ENCODE peak calls at places on chromosome X, in four cellular contexts. P is K562, F is WTC11, Q is HepG2. A is an unnamed sample.

GRCh38 chrX:108261541-108262218 is 170.1 kb downstream of the ATG4A start:
- DNase-seq in F (no peak), Q (peak; percentile 65), P (no peak), A (no peak)

GRCh38 chrX:23792861-23793553 is 10.0 kb downstream of the SAT1 start:
- DNase-seq in Q (no peak), F (no peak), P (no peak), A (no peak)

GRCh38 chrX:136344321-136344720 is 43.6 kb downstream of the ADGRG4 start:
- DNase-seq in P (no peak), Q (no peak), F (no peak), A (no peak)

GRCh38 chrX:102067966-102068723 is 57.3 kb upstream of the TCEAL2 start:
- DNase-seq in Q (peak; percentile 1), F (no peak), P (peak; percentile 23), A (peak; percentile 1)

GRCh38 chrX:111123125-111123524 is 27.1 kb downstream of the PAK3 start:
- DNase-seq in F (no peak), Q (no peak), P (no peak), A (no peak)

GRCh38 chrX:12378263-12378662 is 240.0 kb downstream of the FRMPD4 start:
- DNase-seq in Q (no peak), F (no peak), P (no peak), A (no peak)

GRCh38 chrX:52082578-52082977 is 13.6 kb upstream of the MAGED4B start:
- DNase-seq in P (no peak), F (no peak), Q (no peak), A (no peak)

GRCh38 chrX:758917-759316 is 128.3 kb downstream of the SHOX start:
- DNase-seq in Q (no peak), P (no peak), F (no peak), A (no peak)

GRCh38 chrX:120251471-120252011 is 929 bp downstream of the ZBTB33 start:
- DNase-seq in Q (peak; percentile 3), P (peak; percentile 75), F (no peak), A (no peak)

GRCh38 chrX:136916827-136917226 is 36.3 kb upstream of the RBMX start:
- DNase-seq in Q (no peak), F (no peak), P (no peak), A (no peak)

GRCh38 chrX:83771664-83772063 is 89.3 kb upstream of the CYLC1 start:
- DNase-seq in Q (no peak), F (no peak), P (no peak), A (no peak)

GRCh38 chrX:54045563-54046228 is 1.4 kb upstream of the PHF8 start:
- DNase-seq in P (no peak), F (no peak), Q (peak; percentile 87), A (no peak)

GRCh38 chrX:113136841-113137240 is 296.2 kb upstream of the AMOT start:
- DNase-seq in P (no peak), F (no peak), Q (no peak), A (no peak)

GRCh38 chrX:129983575-129984131 is 1.2 kb downstream of the BCORL1 start:
- DNase-seq in P (peak; percentile 27), F (peak; percentile 34), Q (no peak), A (no peak)

GRCh38 chrX:31061091-31061490 is 10.8 kb downstream of the FTHL17 start:
- DNase-seq in P (no peak), F (no peak), Q (no peak), A (no peak)

GRCh38 chrX:24619647-24620046 is 27.5 kb downstream of the PCYT1B start:
- DNase-seq in F (no peak), Q (peak; percentile 36), P (no peak), A (no peak)

GRCh38 chrX:10990418-10990817 is 120.7 kb upstream of the HCCS start:
- DNase-seq in F (no peak), Q (no peak), P (no peak), A (no peak)

GRCh38 chrX:106415276-106415895 is 196.4 kb upstream of the RADX start:
- DNase-seq in F (peak; percentile 10), P (peak; percentile 6), Q (peak; percentile 5), A (no peak)

GRCh38 chrX:119343856-119344255 is 55.3 kb upstream of the SLC25A43 start:
- DNase-seq in Q (no peak), P (no peak), F (no peak), A (no peak)

GRCh38 chrX:155819966-155820491 is 61.1 kb upstream of the VAMP7 start:
- DNase-seq in Q (peak; percentile 49), P (peak; percentile 80), F (peak; percentile 58), A (peak; percentile 11)

GRCh38 chrX:139429913-139430312 is 100.6 kb upstream of the F9 start:
- DNase-seq in F (no peak), P (peak; percentile 9), Q (no peak), A (no peak)

GRCh38 chrX:7205037-7205577 is 57.2 kb upstream of the PUDP start:
- DNase-seq in Q (no peak), F (no peak), P (no peak), A (peak; percentile 8)

GRCh38 chrX:65679071-65679540 is 11.7 kb downstream of the MSN start:
- DNase-seq in P (no peak), F (no peak), Q (no peak), A (no peak)

GRCh38 chrX:36867143-36867542 is 141.0 kb upstream of the FAM47C start:
- DNase-seq in F (no peak), P (peak; percentile 21), Q (peak; percentile 2), A (no peak)

GRCh38 chrX:136168929-136169735 is 21.8 kb downstream of the FHL1 start:
- DNase-seq in F (peak; percentile 33), P (peak; percentile 28), Q (no peak), A (no peak)

GRCh38 chrX:48864210-48864609 is 28.8 kb upstream of the PCSK1N start:
- DNase-seq in P (peak; percentile 57), F (no peak), Q (peak; percentile 1), A (no peak)
- TF ChIP-seq CBFB in P (no peak), F (no peak), Q (no peak), A (no peak)

GRCh38 chrX:40933132-40934078 is 151.8 kb upstream of the USP9X start:
- DNase-seq in F (no peak), Q (no peak), P (peak; percentile 83), A (peak; percentile 31)

GRCh38 chrX:40931921-40932320 is 153.3 kb upstream of the USP9X start:
- DNase-seq in Q (no peak), F (no peak), P (peak; percentile 14), A (no peak)

GRCh38 chrX:40922307-40922706 is 162.9 kb upstream of the USP9X start:
- DNase-seq in P (peak; percentile 64), F (peak; percentile 13), Q (peak; percentile 45), A (no peak)

GRCh38 chrX:40928076-40928475 is 157.2 kb upstream of the USP9X start:
- DNase-seq in Q (no peak), P (no peak), F (no peak), A (no peak)
- TF ChIP-seq CBFB in Q (no peak), P (no peak), F (no peak), A (no peak)

DNA sequence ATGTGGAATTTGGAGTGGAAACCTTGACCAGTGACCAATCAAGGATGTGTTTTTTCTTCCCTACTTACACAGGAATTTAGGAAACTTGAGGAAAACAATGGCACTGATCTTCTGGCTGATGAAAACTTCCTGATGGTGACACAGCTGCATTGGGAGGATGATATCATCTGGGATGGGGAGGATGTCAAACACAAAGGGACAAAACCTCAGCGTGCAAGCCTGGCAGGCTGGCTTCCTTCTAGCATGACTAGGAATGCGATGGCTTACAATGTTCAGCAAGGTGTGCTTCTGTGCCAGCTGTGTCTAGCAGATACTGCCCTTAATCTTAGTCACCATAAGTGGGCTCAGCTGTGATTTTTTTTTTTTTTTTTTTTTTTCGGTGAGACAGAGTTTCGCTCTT is 12.6 kb downstream of the TAF1 start:
- DNase-seq in Q (no peak), P (no peak), F (no peak), A (no peak)
- TF ChIP-seq CBFB in Q (no peak), P (no peak), F (no peak), A (no peak)

DNA sequence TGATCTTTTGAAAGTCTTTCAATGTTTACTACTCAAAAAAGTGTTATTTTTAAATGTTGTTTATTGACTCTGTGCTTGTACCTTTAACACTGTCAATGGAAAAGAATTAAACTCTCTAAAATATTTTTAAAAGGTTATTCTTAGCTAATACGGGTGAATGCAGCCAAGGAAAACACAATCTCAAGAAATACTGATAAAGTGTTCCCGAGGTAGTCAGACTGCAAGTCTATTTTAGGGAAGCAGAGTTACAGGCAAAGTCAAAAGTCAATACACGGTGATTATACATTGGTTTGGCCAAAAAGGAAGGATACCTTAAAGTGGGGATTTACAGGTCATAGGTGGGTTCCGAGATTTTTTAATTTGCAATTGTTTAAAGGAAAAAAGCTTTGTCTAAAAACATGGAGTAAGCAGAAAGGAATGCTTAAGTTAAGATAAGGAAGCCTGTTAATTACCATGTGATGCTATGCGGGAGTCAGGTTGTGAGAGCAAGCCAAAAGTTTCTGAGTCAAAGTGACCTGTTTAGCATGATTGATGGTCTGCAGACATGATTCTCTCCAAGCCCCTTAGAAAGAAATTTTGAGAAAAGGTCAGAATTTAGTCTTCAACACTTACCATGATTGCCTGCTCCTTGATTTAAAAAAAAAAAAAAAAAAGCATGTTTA is 288.4 kb downstream of the KLHL4 start:
- DNase-seq in P (no peak), Q (no peak), F (no peak), A (no peak)
- TF ChIP-seq CBFB in P (no peak), Q (no peak), F (no peak), A (no peak)

GRCh38 chrX:8743126-8743732 is 11.3 kb upstream of the ANOS1 start:
- DNase-seq in F (peak; percentile 68), Q (peak; percentile 17), P (peak; percentile 59), A (no peak)

GRCh38 chrX:8749697-8750096 is 17.8 kb upstream of the ANOS1 start:
- DNase-seq in F (no peak), Q (no peak), P (no peak), A (no peak)

GRCh38 chrX:8748855-8749254 is 16.9 kb upstream of the ANOS1 start:
- DNase-seq in P (peak; percentile 19), Q (no peak), F (no peak), A (no peak)
- TF ChIP-seq CBFB in P (no peak), Q (no peak), F (no peak), A (no peak)

A was measured in GM12878.